ENCODE peak calls at places on chromosomes 2 and 18, in six cellular contexts. O is A549, E is K562, P is sigmoid colon, Q is heart left ventricle, C is ovary. Z is an unnamed sample. For H3K4me1, the result is how much of the 10 kb centered on the place peaks cover.

GRCh38 chr18:13436596-13436995 is 218.0 kb downstream of the LDLRAD4 start:
- DNase-seq in E (no peak), C (no peak), Q (no peak), P (peak), O (no peak), Z (no peak)

GRCh38 chr2:66014450-66014849 is 420.5 kb upstream of the MEIS1 start:
- DNase-seq in C (no peak), E (no peak), P (no peak), Q (no peak), O (no peak), Z (no peak)

GRCh38 chr2:136129601-136130000 is 11.7 kb upstream of the CXCR4 start:
- DNase-seq in O (no peak), Q (no peak), P (no peak), C (no peak), E (no peak), Z (no peak)

GRCh38 chr2:237631029-237631785 is 3.8 kb downstream of the LRRFIP1 start:
- DNase-seq in E (no peak), Q (peak), P (no peak), O (no peak), C (no peak), Z (no peak)

GRCh38 chr2:39481611-39482010 is 44.5 kb upstream of the MAP4K3 start:
- DNase-seq in O (peak), C (no peak), E (no peak), Q (no peak), P (no peak), Z (no peak)

GRCh38 chr2:241607162-241607885 is 29.6 kb downstream of the THAP4 start:
- DNase-seq in Q (no peak), P (no peak), O (no peak), E (no peak), C (no peak), Z (no peak)

GRCh38 chr2:238649123-238649522 is 198.8 kb upstream of the TWIST2 start:
- DNase-seq in O (no peak), E (no peak), C (no peak), Q (no peak), P (no peak), Z (peak)

GRCh38 chr18:46278481-46279465 is 174.6 kb downstream of the HAUS1 start:
- DNase-seq in Q (no peak), C (no peak), O (no peak), P (no peak), E (no peak), Z (peak)

GRCh38 chr2:127170452-127171197 is 49.5 kb downstream of the CYP27C1 start:
- DNase-seq in E (no peak), Q (no peak), P (peak), O (no peak), C (no peak), Z (no peak)

GRCh38 chr18:3889121-3889520 is 439.1 kb downstream of the TGIF1 start:
- DNase-seq in C (no peak), O (no peak), E (no peak), P (no peak), Q (no peak), Z (no peak)

GRCh38 chr2:234998404-234999211 is 46.8 kb downstream of the SH3BP4 start:
- DNase-seq in E (no peak), Q (no peak), O (no peak), P (peak), C (no peak), Z (no peak)

GRCh38 chr18:8623549-8624106 is 14.4 kb downstream of the RAB12 start:
- DNase-seq in P (no peak), E (no peak), O (no peak), Q (peak), C (no peak), Z (no peak)

GRCh38 chr2:86039178-86039962 is 66.3 kb downstream of the POLR1A start:
- DNase-seq in C (peak), O (no peak), E (no peak), Q (no peak), P (peak), Z (no peak)

GRCh38 chr2:62364786-62365185 is 141.2 kb downstream of the TMEM17 start:
- DNase-seq in Q (no peak), O (no peak), P (no peak), E (no peak), C (no peak), Z (no peak)

GRCh38 chr2:64692401-64692800 is 38.7 kb upstream of the SERTAD2 start:
- DNase-seq in Q (no peak), O (no peak), C (no peak), P (no peak), E (no peak), Z (no peak)

GRCh38 chr2:205361970-205362369 is 320.3 kb upstream of the NRP2 start:
- DNase-seq in P (no peak), C (no peak), E (no peak), O (no peak), Q (no peak), Z (no peak)

GRCh38 chr18:73807551-73808192 is 340.0 kb downstream of the FBXO15 start:
- DNase-seq in O (no peak), Q (no peak), C (no peak), P (no peak), E (no peak), Z (no peak)

GRCh38 chr2:36770542-36771287 is 74.2 kb downstream of the VIT start:
- DNase-seq in E (peak), C (peak), P (no peak), Q (no peak), O (peak), Z (no peak)

GRCh38 chr2:171432206-171432968 is 1.4 kb downstream of the METTL8 start:
- DNase-seq in Q (no peak), O (no peak), C (no peak), E (no peak), P (no peak), Z (no peak)
- H3K4me3 ChIP-seq in Q (no peak), O (peak), C (no peak), E (peak), P (no peak), Z (peak)

DNA sequence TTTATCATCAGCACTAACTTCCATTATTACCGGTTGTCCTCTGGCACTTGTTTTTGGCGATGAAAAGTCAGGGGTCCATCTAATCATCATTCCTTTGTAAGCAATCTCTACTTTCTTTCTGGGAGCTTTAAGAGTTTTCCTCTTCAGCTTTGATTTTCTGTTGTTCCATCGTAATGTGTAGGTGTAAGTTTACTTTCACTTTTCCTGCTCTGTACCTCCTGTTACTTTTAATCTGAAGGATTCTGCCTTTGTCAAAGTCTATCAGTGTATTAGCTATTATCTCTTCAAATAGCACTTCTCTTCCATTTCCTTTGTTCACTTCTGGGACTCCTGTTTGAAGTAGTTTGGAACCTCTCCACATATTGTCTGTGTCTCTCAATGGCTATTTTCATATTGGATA is 25.5 kb upstream of the GPR155 start:
- DNase-seq in C (no peak), E (no peak), P (no peak), O (no peak), Q (no peak), Z (no peak)
- H3K4me1 ChIP-seq in C (under half), E (under half), P (under half), O (under half), Q (under half), Z (under half)

DNA sequence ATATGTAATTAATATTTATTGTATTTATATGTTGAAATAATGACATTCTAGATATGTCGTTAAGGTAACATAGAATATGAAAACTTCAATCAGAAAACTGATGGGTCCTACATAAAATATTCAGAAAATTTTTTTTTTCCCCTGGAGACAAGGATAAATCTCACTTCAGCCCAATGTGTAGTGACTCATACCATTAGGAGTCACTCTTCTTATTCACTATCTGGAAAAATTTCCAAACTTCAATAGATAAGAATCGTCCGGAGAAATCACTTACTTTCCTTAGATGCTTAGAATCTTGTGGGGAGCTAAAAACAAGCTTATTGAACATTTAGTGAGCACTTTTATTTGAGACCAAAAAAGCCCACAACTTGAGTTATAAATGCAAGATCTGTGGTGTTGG is 4.6 kb downstream of the SERPINB13 start:
- DNase-seq in E (no peak), O (no peak), Q (no peak), C (no peak), P (no peak), Z (no peak)
- TF ChIP-seq POLR2A in E (no peak), O (no peak), Q (no peak), C (no peak), P (no peak), Z (no peak)

GRCh38 chr2:17620280-17620679 is 79.8 kb downstream of the VSNL1 start:
- DNase-seq in Q (peak), O (no peak), C (no peak), E (no peak), P (no peak), Z (no peak)
- H3K4me3 ChIP-seq in Q (no peak), O (no peak), C (no peak), E (no peak), P (no peak), Z (no peak)

GRCh38 chr2:33142874-33143273 is 196.1 kb downstream of the LTBP1 start:
- DNase-seq in C (no peak), E (no peak), P (no peak), O (no peak), Q (no peak), Z (no peak)
- H3K4me1 ChIP-seq in C (under half), E (under half), P (half or more), O (under half), Q (under half), Z (half or more)

GRCh38 chr18:47838396-47838795 is 92.1 kb downstream of the SMAD2 start:
- DNase-seq in Q (no peak), P (no peak), E (no peak), C (no peak), O (no peak), Z (no peak)
- TF ChIP-seq POLR2A in Q (no peak), P (no peak), E (no peak), C (no peak), O (no peak), Z (no peak)

DNA sequence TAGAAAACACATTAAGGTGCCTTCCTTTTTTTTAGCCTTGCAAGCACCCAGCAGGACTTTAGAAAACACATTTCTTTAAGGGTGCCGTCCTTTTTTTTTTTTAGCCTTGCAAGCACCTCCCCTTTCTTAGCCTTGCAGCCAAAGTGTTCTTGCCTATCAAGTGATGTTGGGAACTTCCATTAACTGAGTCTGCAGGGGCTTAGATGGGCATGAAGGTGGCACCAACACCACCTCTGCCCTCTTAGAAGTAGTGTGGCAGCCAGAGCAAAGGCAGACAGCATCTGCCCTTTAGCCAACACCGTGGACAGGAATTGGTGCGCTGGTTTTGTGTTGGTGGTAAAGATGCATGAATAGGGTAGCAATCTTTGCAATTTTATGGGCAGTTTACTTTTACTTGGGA is 211.6 kb upstream of the SP5 start:
- DNase-seq in E (no peak), Q (no peak), O (no peak), P (no peak), C (no peak), Z (peak)
- H3K4me3 ChIP-seq in E (no peak), Q (no peak), O (no peak), P (no peak), C (no peak), Z (no peak)

DNA sequence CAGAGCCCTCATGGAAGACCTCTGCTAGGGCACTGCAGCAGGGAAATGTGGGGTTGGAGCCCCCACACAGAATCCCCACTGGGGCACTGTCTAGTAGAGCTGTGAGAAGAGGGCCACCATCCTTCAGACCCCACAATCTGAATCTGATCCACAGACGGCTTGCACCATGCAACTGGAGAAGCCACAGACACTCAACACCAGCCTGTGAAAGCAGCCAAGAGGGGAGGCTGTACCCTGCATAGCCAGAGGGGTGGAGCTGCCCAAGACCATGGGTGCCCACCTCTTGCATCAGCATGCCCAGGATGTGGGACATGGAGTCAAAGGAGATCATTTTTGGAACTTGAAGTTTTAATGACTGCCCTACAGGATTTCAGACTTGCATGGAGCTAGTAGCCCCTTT is 6.5 kb downstream of the CD226 start:
- DNase-seq in P (no peak), C (no peak), Q (no peak), O (no peak), E (no peak), Z (no peak)
- H3K4me1 ChIP-seq in P (under half), C (under half), Q (under half), O (under half), E (under half), Z (under half)

Z was measured in esophagus muscularis mucosa.